ENCODE peak calls at places on chromosomes 4 and X, in ten cellular contexts. W, K, M, X, H, A, S, F, I and Y are unnamed samples.

GRCh38 chrX:29143356-29143755 is 556.1 kb downstream of the IL1RAPL1 start:
- DNase-seq in W (no peak), H (no peak), A (no peak), I (no peak), X (peak), S (no peak), K (no peak), F (no peak), M (no peak), Y (no peak)

GRCh38 chrX:112677167-112677566 is 2.6 kb downstream of the LHFPL1 start:
- DNase-seq in F (no peak), W (no peak), I (no peak), A (no peak), S (no peak), K (no peak), M (no peak), H (no peak), X (no peak), Y (no peak)

GRCh38 chr4:66575024-66575696 is 904.9 kb upstream of the EPHA5 start:
- DNase-seq in F (no peak), X (peak), A (no peak), W (no peak), I (no peak), H (no peak), K (no peak), S (no peak), M (peak), Y (peak)

GRCh38 chr4:121252224-121252806 is 88.2 kb upstream of the TNIP3 start:
- DNase-seq in A (no peak), K (peak), F (peak), H (peak), M (peak), X (peak), W (peak), I (peak), S (no peak), Y (peak)

GRCh38 chr4:156977435-156978160 is 6.0 kb upstream of the PDGFC start:
- DNase-seq in X (peak), H (no peak), K (no peak), M (no peak), F (no peak), I (no peak), A (no peak), W (no peak), S (no peak), Y (no peak)

GRCh38 chrX:72021975-72022374 is 109.7 kb downstream of the RTL5 start:
- DNase-seq in W (no peak), K (no peak), I (no peak), S (no peak), X (no peak), H (no peak), M (peak), A (no peak), F (no peak), Y (no peak)

GRCh38 chrX:68685722-68686683 is 38.5 kb downstream of the STARD8 start:
- DNase-seq in F (no peak), H (no peak), I (no peak), W (no peak), S (no peak), M (peak), A (peak), X (peak), K (peak), Y (no peak)

GRCh38 chrX:2342281-2342688 is 158.5 kb downstream of the DHRSX start:
- DNase-seq in S (no peak), I (peak), X (no peak), K (no peak), F (no peak), W (no peak), M (no peak), A (no peak), H (no peak), Y (no peak)

GRCh38 chr4:81722229-81722900 is 250.7 kb upstream of the RASGEF1B start:
- DNase-seq in H (no peak), W (peak), X (no peak), K (no peak), F (no peak), S (no peak), I (no peak), A (no peak), M (no peak), Y (peak)

GRCh38 chr4:100083289-100083688 is 107.0 kb downstream of the DDIT4L start:
- DNase-seq in M (no peak), W (no peak), A (no peak), K (no peak), H (no peak), S (no peak), I (no peak), F (no peak), X (no peak), Y (no peak)

GRCh38 chr4:144666539-144667175 is 20.7 kb downstream of the HHIP start:
- DNase-seq in S (no peak), F (no peak), H (no peak), W (no peak), I (no peak), A (no peak), K (no peak), X (peak), M (no peak), Y (no peak)

GRCh38 chrX:122817321-122817720 is 366.8 kb upstream of the GRIA3 start:
- DNase-seq in K (peak), F (no peak), X (no peak), W (no peak), I (no peak), M (no peak), S (no peak), H (no peak), A (no peak), Y (no peak)

GRCh38 chrX:132751043-132751690 is 207.3 kb downstream of the HS6ST2 start:
- DNase-seq in X (no peak), K (no peak), M (no peak), A (no peak), F (no peak), S (no peak), W (no peak), I (no peak), H (no peak), Y (no peak)

GRCh38 chr4:131459430-131460101 is 1689.5 kb upstream of the PCDH10 start:
- DNase-seq in A (no peak), I (no peak), F (no peak), W (no peak), H (no peak), M (no peak), K (no peak), S (no peak), X (no peak), Y (no peak)

GRCh38 chr4:128846063-128846462 is 36.6 kb downstream of the JADE1 start:
- DNase-seq in I (peak), A (no peak), X (no peak), M (peak), W (peak), F (no peak), S (no peak), K (no peak), H (no peak), Y (no peak)

GRCh38 chrX:13064599-13065143 is 20.3 kb upstream of the FAM9C start:
- DNase-seq in W (no peak), S (no peak), X (peak), F (no peak), H (no peak), A (no peak), I (peak), M (peak), K (peak), Y (no peak)

GRCh38 chr4:126851391-126851790 is 781.4 kb upstream of the INTU start:
- DNase-seq in F (no peak), H (no peak), W (no peak), I (no peak), K (no peak), S (no peak), A (no peak), X (peak), M (no peak), Y (no peak)

GRCh38 chrX:70088791-70089190 is 26.5 kb downstream of the OTUD6A start:
- DNase-seq in K (no peak), A (no peak), I (no peak), X (no peak), S (no peak), F (no peak), M (no peak), H (no peak), W (no peak), Y (no peak)

GRCh38 chrX:72060196-72060974 is 71.3 kb downstream of the RTL5 start:
- DNase-seq in M (peak), F (no peak), I (no peak), S (no peak), A (no peak), X (no peak), K (no peak), W (no peak), H (no peak), Y (no peak)

GRCh38 chr4:7166981-7167700 is 25.2 kb upstream of the SORCS2 start:
- DNase-seq in K (peak), F (peak), X (no peak), I (no peak), S (no peak), M (no peak), H (no peak), W (no peak), A (no peak), Y (no peak)

GRCh38 chrX:40261955-40262596 is 164.3 kb upstream of the BCOR start:
- DNase-seq in X (peak), I (no peak), M (no peak), S (no peak), F (no peak), H (no peak), K (no peak), A (no peak), W (no peak), Y (no peak)

GRCh38 chr4:155392486-155393184 is 15.9 kb upstream of the MAP9 start:
- DNase-seq in W (no peak), H (no peak), I (no peak), S (no peak), F (no peak), M (peak), X (peak), A (no peak), K (no peak), Y (no peak)

GRCh38 chrX:11437642-11438379 is 144.6 kb downstream of the AMELX start:
- DNase-seq in W (no peak), I (no peak), A (no peak), H (no peak), M (no peak), S (no peak), F (no peak), X (peak), K (no peak), Y (no peak)

GRCh38 chr4:69066945-69067344 is 29.3 kb upstream of the UGT2B7 start:
- DNase-seq in W (no peak), S (no peak), H (no peak), F (no peak), I (no peak), X (no peak), K (no peak), A (no peak), M (no peak), Y (no peak)

GRCh38 chr4:105472871-105473339 is 957 bp downstream of the PPA2 start:
- DNase-seq in F (no peak), H (no peak), M (no peak), S (peak), A (no peak), K (no peak), I (no peak), W (no peak), X (peak), Y (no peak)

GRCh38 chr4:33369366-33369899 is 2649.3 kb downstream of the PCDH7 start:
- DNase-seq in M (no peak), W (no peak), I (no peak), F (no peak), K (no peak), S (no peak), A (no peak), H (no peak), X (peak), Y (no peak)

GRCh38 chrX:19017271-19017670 is 33.4 kb upstream of the PHKA2 start:
- DNase-seq in F (no peak), S (no peak), K (no peak), W (no peak), M (peak), X (peak), A (no peak), H (no peak), I (no peak), Y (no peak)

GRCh38 chr4:166335256-166335938 is 462.4 kb downstream of the TLL1 start:
- DNase-seq in A (no peak), I (no peak), H (no peak), X (no peak), K (no peak), S (no peak), M (no peak), W (no peak), F (no peak), Y (no peak)

DNA sequence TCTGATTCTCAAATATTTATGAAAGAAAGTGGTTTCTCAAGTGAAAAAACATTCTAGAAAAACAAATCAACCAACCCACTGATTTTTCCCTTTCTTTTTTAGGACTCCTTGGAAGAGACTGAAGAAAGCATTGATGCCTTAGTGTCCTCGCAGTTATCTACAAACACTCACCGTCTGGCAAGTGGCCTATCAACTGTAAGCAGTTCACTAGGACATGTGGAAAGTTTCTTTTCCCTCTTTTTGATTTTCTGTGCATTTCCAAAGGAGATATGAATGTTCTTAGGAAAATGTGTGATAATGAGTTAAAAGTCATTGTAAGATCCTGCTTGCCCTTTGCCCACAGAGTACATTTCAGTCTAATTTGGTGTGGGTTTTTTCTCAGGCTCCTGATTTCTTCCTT is 95.9 kb downstream of the SYTL5 start:
- DNase-seq in S (no peak), M (no peak), H (no peak), W (no peak), K (no peak), F (no peak), A (no peak), X (no peak), I (no peak), Y (no peak)
- H3K27ac ChIP-seq in S (no peak), M (no peak), H (no peak), W (no peak), K (no peak), F (no peak), A (no peak), X (no peak), I (no peak), Y (no peak)

DNA sequence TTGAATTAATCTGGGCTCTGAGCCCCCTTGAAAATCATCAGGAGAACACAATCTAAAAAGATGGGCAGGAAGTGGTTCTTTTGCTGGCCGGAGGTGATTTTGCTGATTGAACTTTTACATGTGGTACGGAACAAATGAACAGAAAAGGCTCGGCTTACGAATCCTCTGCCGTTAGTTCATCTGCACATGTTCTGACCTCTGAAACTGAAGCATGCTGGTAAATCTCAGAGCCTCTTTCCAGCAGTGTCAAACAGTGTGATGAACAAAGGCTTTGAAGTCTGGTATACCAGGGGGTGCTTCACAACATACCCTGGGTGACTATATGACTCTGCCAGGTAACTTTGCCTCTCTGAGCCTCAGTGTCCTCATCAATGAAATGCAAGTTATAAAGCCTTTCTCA is 194.2 kb upstream of the C1QTNF7 start:
- DNase-seq in F (no peak), S (no peak), H (no peak), K (no peak), W (no peak), A (no peak), I (no peak), X (no peak), M (no peak), Y (no peak)
- H3K27ac ChIP-seq in F (peak), S (no peak), H (no peak), K (peak), W (peak), A (no peak), I (peak), X (peak), M (no peak), Y (no peak)

DNA sequence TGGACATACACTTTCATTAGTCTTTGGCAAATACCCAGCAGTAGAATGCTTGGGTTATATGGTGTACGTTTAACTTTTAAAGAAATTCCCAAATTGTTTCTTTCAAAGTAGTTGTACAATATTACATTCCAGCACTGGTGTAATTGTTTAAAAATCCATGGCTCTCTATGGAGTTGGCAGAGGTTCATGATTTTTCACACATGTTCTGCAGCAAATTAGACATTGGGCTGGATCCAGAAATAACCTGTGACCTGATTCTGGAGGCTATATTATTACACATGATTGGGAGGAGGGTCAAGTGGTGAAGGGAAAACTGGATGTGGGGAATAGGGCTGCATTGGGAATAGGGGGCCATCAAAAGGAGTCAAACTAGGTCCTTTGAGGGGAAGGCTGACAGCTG is 41.9 kb downstream of the MAMLD1 start:
- DNase-seq in K (no peak), M (no peak), A (no peak), S (no peak), F (no peak), H (no peak), X (peak), I (no peak), W (no peak), Y (no peak)
- H3K27ac ChIP-seq in K (no peak), M (no peak), A (no peak), S (no peak), F (no peak), H (no peak), X (no peak), I (no peak), W (no peak), Y (no peak)

GRCh38 chr4:95540227-95540626 is 8.5 kb downstream of the UNC5C start:
- DNase-seq in S (no peak), W (no peak), M (no peak), H (no peak), I (no peak), K (no peak), X (no peak), A (no peak), F (no peak), Y (no peak)

GRCh38 chr4:95537181-95537580 is 11.6 kb downstream of the UNC5C start:
- DNase-seq in A (no peak), S (no peak), F (no peak), K (no peak), M (no peak), H (no peak), I (no peak), X (no peak), W (no peak), Y (no peak)

GRCh38 chr4:95536650-95537049 is 12.1 kb downstream of the UNC5C start:
- DNase-seq in F (no peak), I (no peak), K (no peak), M (no peak), S (no peak), A (no peak), W (no peak), X (no peak), H (no peak), Y (no peak)

GRCh38 chr4:95539056-95539455 is 9.7 kb downstream of the UNC5C start:
- DNase-seq in W (no peak), S (no peak), H (no peak), M (no peak), X (no peak), F (no peak), I (no peak), A (no peak), K (no peak), Y (no peak)

GRCh38 chr4:95537967-95538485 is 10.7 kb downstream of the UNC5C start:
- DNase-seq in S (no peak), K (no peak), X (no peak), M (no peak), A (no peak), H (no peak), I (no peak), F (no peak), W (no peak), Y (no peak)
- H3K27ac ChIP-seq in S (no peak), K (no peak), X (no peak), M (no peak), A (no peak), H (peak), I (no peak), F (no peak), W (no peak), Y (no peak)

GRCh38 chr4:28238756-28239155 is 1378.1 kb downstream of the STIM2 start:
- DNase-seq in F (no peak), S (no peak), M (no peak), H (no peak), I (no peak), K (no peak), W (no peak), X (no peak), A (no peak), Y (no peak)
- H3K27ac ChIP-seq in F (no peak), S (no peak), M (no peak), H (no peak), I (no peak), K (no peak), W (no peak), X (no peak), A (no peak), Y (no peak)

GRCh38 chr4:87053802-87054767 is 119.3 kb downstream of the AFF1 start:
- DNase-seq in H (no peak), I (no peak), F (no peak), K (no peak), W (no peak), M (no peak), X (no peak), A (no peak), S (no peak), Y (no peak)
- H3K27ac ChIP-seq in H (peak), I (peak), F (peak), K (peak), W (peak), M (no peak), X (no peak), A (no peak), S (no peak), Y (no peak)

DNA sequence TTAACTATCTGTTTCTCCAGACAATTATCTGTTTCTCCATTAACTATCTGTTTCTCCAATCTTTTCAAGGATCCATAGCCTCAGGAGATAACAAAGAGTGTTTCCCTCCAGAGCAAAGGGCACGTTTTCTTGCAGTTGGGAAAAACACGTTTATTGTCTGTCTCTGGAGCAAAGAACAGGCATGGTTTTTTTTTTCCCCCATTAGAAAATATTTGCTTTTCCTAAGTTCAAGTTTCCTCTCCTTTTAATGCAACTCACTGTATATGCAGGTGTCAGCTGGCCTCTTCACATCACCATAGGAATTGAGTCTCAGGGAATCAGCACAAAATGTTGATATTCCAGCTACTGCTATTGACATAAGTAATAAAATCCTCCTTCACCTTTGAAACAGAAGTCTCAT is 984.4 kb downstream of the RAB28 start:
- DNase-seq in W (no peak), A (no peak), F (no peak), S (no peak), K (no peak), X (no peak), H (no peak), I (no peak), M (no peak), Y (no peak)
- H3K27ac ChIP-seq in W (no peak), A (no peak), F (no peak), S (no peak), K (no peak), X (no peak), H (no peak), I (no peak), M (no peak), Y (no peak)

GRCh38 chr4:159722052-159722451 is 619.2 kb downstream of the RAPGEF2 start:
- DNase-seq in I (no peak), A (no peak), X (no peak), M (no peak), W (no peak), H (no peak), F (no peak), K (no peak), S (no peak), Y (no peak)
- H3K27ac ChIP-seq in I (no peak), A (no peak), X (no peak), M (no peak), W (no peak), H (no peak), F (no peak), K (no peak), S (no peak), Y (no peak)